ENCODE peak calls at places on chromosome 20, in six cellular contexts. T is AG09309, B is nephron progenitor cell, I is HL-60, X is mammary epithelial cell, V is AG09319. J is an unnamed sample.
A peak's percentile ranks its signal among the peaks of the same experiment; 100 is the strongest.

GRCh38 chr20:34643919-34644318 is 33.0 kb downstream of the PIGU start:
- DNase-seq in T (peak; percentile 92), X (peak; percentile 82), V (peak; percentile 77), B (no peak), I (peak; percentile 89), J (no peak)

GRCh38 chr20:53899351-53900167 is 170.8 kb downstream of the BCAS1 start:
- DNase-seq in X (peak; percentile 96), V (no peak), I (no peak), T (no peak), B (peak; percentile 17), J (peak; percentile 81)

GRCh38 chr20:16171180-16171579 is 402.1 kb downstream of the KIF16B start:
- DNase-seq in V (no peak), T (no peak), B (no peak), X (no peak), I (no peak), J (no peak)

GRCh38 chr20:61118429-61119224 is 133.4 kb upstream of the CDH4 start:
- DNase-seq in T (peak; percentile 41), I (no peak), B (no peak), X (no peak), V (no peak), J (no peak)

GRCh38 chr20:16203091-16203490 is 370.2 kb downstream of the KIF16B start:
- DNase-seq in B (no peak), X (no peak), T (no peak), V (no peak), I (no peak), J (no peak)

GRCh38 chr20:50138479-50139393 is 14.8 kb downstream of the PEDS1 start:
- DNase-seq in V (no peak), T (no peak), B (no peak), X (peak; percentile 93), I (no peak), J (no peak)

GRCh38 chr20:5191829-5192569 is 65.2 kb downstream of the CDS2 start:
- DNase-seq in I (peak; percentile 48), T (peak; percentile 39), V (peak; percentile 57), B (peak; percentile 37), X (peak; percentile 63), J (no peak)

GRCh38 chr20:57650756-57651483 is 30.7 kb upstream of the ZBP1 start:
- DNase-seq in T (no peak), I (no peak), B (no peak), X (no peak), V (no peak), J (no peak)

GRCh38 chr20:48718914-48719578 is 108.8 kb downstream of the PREX1 start:
- DNase-seq in X (no peak), V (no peak), I (no peak), B (no peak), T (no peak), J (no peak)

GRCh38 chr20:10783660-10784336 is 110.0 kb upstream of the JAG1 start:
- DNase-seq in B (no peak), T (no peak), X (no peak), V (no peak), I (no peak), J (no peak)

GRCh38 chr20:53070714-53071392 is 98.7 kb downstream of the TSHZ2 start:
- DNase-seq in T (no peak), I (no peak), B (no peak), V (no peak), X (no peak), J (no peak)

GRCh38 chr20:20277772-20278382 is 90.0 kb upstream of the INSM1 start:
- DNase-seq in V (no peak), X (no peak), I (no peak), T (no peak), B (no peak), J (no peak)

GRCh38 chr20:24370911-24371695 is 98.3 kb upstream of the SYNDIG1 start:
- DNase-seq in V (no peak), I (no peak), B (no peak), T (no peak), X (no peak), J (no peak)

GRCh38 chr20:11588875-11589274 is 328.8 kb upstream of the BTBD3 start:
- DNase-seq in X (no peak), T (no peak), V (no peak), B (no peak), I (no peak), J (no peak)

GRCh38 chr20:53757472-53757913 is 163.9 kb upstream of the ZNF217 start:
- DNase-seq in T (no peak), B (no peak), X (peak; percentile 62), I (no peak), V (no peak), J (no peak)

GRCh38 chr20:51457281-51457932 is 85.1 kb downstream of the NFATC2 start:
- DNase-seq in T (no peak), X (peak; percentile 77), I (peak; percentile 72), B (no peak), V (peak; percentile 52), J (no peak)
- TF ChIP-seq CTCF in T (no peak), X (no peak), I (no peak), B (no peak), V (no peak), J (no peak)

DNA sequence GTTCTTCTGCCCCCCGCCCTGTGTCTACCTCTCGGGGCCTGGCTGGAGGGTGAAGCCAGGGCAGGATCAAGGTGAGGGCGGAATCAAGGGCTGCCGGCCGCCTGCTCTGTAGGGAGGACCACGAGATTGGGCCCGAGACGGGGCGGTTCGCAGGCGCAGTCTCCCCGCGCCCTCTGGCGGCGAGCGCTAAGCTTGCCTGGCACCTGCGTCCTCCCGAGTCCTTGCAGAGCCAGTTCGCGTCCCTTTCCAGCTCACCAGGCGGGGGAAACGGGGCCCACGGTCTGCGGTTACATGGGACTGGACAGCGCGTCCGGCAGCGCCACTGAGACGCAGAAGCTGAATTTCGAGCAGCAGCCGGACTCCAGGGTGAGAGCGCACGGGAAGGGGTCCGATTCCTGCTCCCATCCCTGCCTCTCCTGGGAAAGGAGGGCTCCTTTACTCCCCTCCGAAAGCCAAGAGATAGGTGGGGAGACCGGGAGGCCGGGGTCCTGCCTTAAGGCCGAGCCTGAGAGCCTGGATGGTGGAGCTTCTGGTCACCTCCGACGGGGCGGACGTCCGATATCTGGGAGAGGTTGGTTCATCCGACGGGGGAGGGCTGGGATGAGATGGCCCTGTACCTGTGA is 3.6 kb upstream of the MATN4 start:
- DNase-seq in V (no peak), I (peak; percentile 41), X (no peak), B (peak; percentile 81), T (no peak), J (no peak)
- TF ChIP-seq CTCF in V (peak; percentile 82), I (peak; percentile 58), X (peak; percentile 87), B (peak; percentile 77), T (peak; percentile 93), J (peak; percentile 88)

DNA sequence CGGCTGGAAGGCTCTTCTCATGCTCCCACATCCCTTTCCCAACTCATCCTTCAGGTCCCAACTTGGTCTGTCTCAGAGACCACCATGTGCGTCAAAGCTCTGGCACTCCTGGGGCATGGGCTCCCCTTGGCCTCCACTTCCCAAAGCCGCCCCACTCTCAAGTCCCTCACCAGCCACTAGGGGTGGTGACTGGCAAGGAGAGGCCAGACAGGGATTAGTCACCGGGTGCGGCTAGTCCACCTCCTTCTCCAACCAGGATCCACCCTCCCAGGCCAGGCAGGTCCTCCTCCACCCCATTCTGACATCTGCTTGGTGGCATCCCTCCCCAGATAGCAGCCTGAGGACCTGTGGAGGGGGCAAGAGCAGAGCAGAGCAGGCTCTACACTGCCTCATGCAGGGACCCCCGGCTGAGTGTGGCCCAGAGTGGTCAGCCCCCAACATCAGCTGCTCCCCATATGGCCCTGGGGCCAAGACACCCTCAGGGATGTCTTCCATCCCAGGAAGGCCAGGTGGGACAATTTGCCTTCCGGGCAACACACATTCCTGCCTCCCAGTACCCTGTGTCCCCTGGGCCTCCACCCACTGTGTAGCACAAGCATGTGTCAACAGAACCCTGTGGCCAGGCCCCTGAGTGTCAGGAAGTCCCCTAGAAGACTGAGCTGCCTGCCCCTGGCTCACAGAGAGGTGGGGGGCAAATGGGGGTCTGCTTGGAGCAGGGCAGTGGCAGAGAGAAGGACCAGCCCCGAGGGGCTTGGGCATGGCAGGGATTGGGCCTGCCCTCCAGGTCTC is 29.2 kb downstream of the YTHDF1 start:
- DNase-seq in V (no peak), T (no peak), B (no peak), X (peak; percentile 57), I (no peak), J (no peak)
- TF ChIP-seq CTCF in V (no peak), T (peak; percentile 23), B (no peak), X (peak; percentile 68), I (no peak), J (no peak)

GRCh38 chr20:37518059-37518458 is 3.0 kb upstream of the NNAT start:
- DNase-seq in I (no peak), V (no peak), X (no peak), T (no peak), B (no peak), J (no peak)

GRCh38 chr20:37521091-37521771 is at the start of gene NNAT:
- DNase-seq in V (no peak), I (no peak), B (peak; percentile 75), X (no peak), T (no peak), J (no peak)

GRCh38 chr20:37518606-37519507 is 2.2 kb upstream of the NNAT start:
- DNase-seq in T (no peak), B (peak; percentile 40), X (no peak), I (no peak), V (no peak), J (no peak)

GRCh38 chr20:37520417-37520751 is 666 bp upstream of the NNAT start:
- DNase-seq in X (no peak), T (no peak), V (no peak), B (no peak), I (no peak), J (no peak)

GRCh38 chr20:37519508-37520416 is 1.3 kb upstream of the NNAT start:
- DNase-seq in X (no peak), B (peak; percentile 33), I (no peak), T (no peak), V (no peak), J (no peak)
- TF ChIP-seq CTCF in X (peak; percentile 14), B (no peak), I (no peak), T (no peak), V (no peak), J (no peak)

GRCh38 chr20:45459606-45460005 is 9.9 kb upstream of the WFDC2 start:
- DNase-seq in B (no peak), I (no peak), T (no peak), X (no peak), V (no peak), J (no peak)

GRCh38 chr20:45452772-45453171 is 16.8 kb upstream of the WFDC2 start:
- DNase-seq in T (no peak), X (no peak), I (no peak), V (no peak), B (no peak), J (no peak)

GRCh38 chr20:45461225-45461624 is 8.3 kb upstream of the WFDC2 start:
- DNase-seq in B (no peak), T (no peak), I (no peak), X (peak; percentile 14), V (no peak), J (no peak)

GRCh38 chr20:45452238-45452637 is 17.3 kb upstream of the WFDC2 start:
- DNase-seq in T (no peak), V (no peak), X (no peak), B (no peak), I (no peak), J (no peak)

GRCh38 chr20:45456632-45457031 is 12.9 kb upstream of the WFDC2 start:
- DNase-seq in I (no peak), V (no peak), T (no peak), B (peak; percentile 22), X (peak; percentile 40), J (no peak)
- TF ChIP-seq CTCF in I (peak; percentile 30), V (no peak), T (peak; percentile 2), B (peak; percentile 39), X (peak; percentile 63), J (no peak)

J was measured in CD14-positive monocyte.